ENCODE peak calls at places on chromosome X, in six cellular contexts. One of them, this sample, is unnamed.

GRCh38 chrX:82230013-82230412 is 1028.1 kb downstream of the SH3BGRL start:
- DNase-seq in heart left ventricle: no peak
- DNase-seq in heart right ventricle: no peak
- DNase-seq in neural progenitor cell: no peak
- DNase-seq in testis: no peak
- DNase-seq in thoracic aorta: no peak
- DNase-seq in this sample: no peak

GRCh38 chrX:87572911-87573310 is 55.3 kb downstream of the KLHL4 start:
- DNase-seq in heart left ventricle: no peak
- DNase-seq in heart right ventricle: no peak
- DNase-seq in neural progenitor cell: no peak
- DNase-seq in testis: peak
- DNase-seq in thoracic aorta: no peak
- DNase-seq in this sample: no peak

GRCh38 chrX:13876652-13877051 is 59.8 kb upstream of the GPM6B start:
- DNase-seq in heart left ventricle: no peak
- DNase-seq in heart right ventricle: peak
- DNase-seq in neural progenitor cell: no peak
- DNase-seq in testis: no peak
- DNase-seq in thoracic aorta: no peak
- DNase-seq in this sample: no peak

GRCh38 chrX:128698528-128698927 is 646.3 kb upstream of the ACTRT1 start:
- DNase-seq in heart left ventricle: no peak
- DNase-seq in heart right ventricle: no peak
- DNase-seq in neural progenitor cell: no peak
- DNase-seq in testis: no peak
- DNase-seq in thoracic aorta: no peak
- DNase-seq in this sample: no peak

GRCh38 chrX:46554942-46555341 is 9.7 kb upstream of the ZNF674 start:
- DNase-seq in heart left ventricle: no peak
- DNase-seq in heart right ventricle: no peak
- DNase-seq in neural progenitor cell: no peak
- DNase-seq in testis: no peak
- DNase-seq in thoracic aorta: no peak
- DNase-seq in this sample: no peak

GRCh38 chrX:106874075-106874474 is 29.1 kb downstream of the RIPPLY1 start:
- DNase-seq in heart left ventricle: no peak
- DNase-seq in heart right ventricle: no peak
- DNase-seq in neural progenitor cell: peak
- DNase-seq in testis: no peak
- DNase-seq in thoracic aorta: no peak
- DNase-seq in this sample: no peak

GRCh38 chrX:49166914-49167739 is 4.6 kb downstream of the MAGIX start:
- DNase-seq in heart left ventricle: peak
- DNase-seq in heart right ventricle: peak
- DNase-seq in neural progenitor cell: peak
- DNase-seq in testis: peak
- DNase-seq in thoracic aorta: peak
- DNase-seq in this sample: peak

GRCh38 chrX:55758033-55758432 is 40.5 kb downstream of the RRAGB start:
- DNase-seq in heart left ventricle: no peak
- DNase-seq in heart right ventricle: no peak
- DNase-seq in neural progenitor cell: no peak
- DNase-seq in testis: no peak
- DNase-seq in thoracic aorta: no peak
- DNase-seq in this sample: no peak

GRCh38 chrX:43881410-43882293 is 598 bp downstream of the MAOB start:
- DNase-seq in heart left ventricle: no peak
- DNase-seq in heart right ventricle: no peak
- DNase-seq in neural progenitor cell: no peak
- DNase-seq in testis: peak
- DNase-seq in thoracic aorta: no peak
- DNase-seq in this sample: no peak

DNA sequence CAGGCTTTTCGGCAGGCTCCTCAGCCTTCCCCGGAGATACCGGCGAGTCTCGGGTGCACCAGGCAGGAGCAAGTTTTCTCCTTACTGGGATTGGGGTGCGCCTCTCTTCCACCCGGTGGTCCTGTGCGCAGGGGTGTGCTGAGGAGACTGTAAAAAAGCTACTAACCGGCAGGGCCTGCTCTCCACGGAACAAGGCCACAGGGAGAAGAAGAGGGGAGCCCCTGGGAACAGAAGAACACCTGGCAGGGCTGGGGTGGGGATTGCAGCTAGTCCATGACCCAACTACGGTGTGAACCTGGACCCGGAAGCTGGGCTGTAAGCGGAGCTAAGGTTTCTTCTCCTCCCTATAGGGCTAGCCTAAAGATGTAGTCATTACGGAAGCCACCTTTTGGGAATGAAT is 17.7 kb upstream of the ZIC3 start:
- DNase-seq in heart left ventricle: no peak
- DNase-seq in heart right ventricle: no peak
- DNase-seq in neural progenitor cell: no peak
- DNase-seq in testis: no peak
- DNase-seq in thoracic aorta: no peak
- DNase-seq in this sample: no peak
- H3K27ac ChIP-seq in heart left ventricle: no peak
- H3K27ac ChIP-seq in heart right ventricle: no peak
- H3K27ac ChIP-seq in neural progenitor cell: no peak
- H3K27ac ChIP-seq in testis: no peak
- H3K27ac ChIP-seq in thoracic aorta: no peak
- H3K27ac ChIP-seq in this sample: no peak

DNA sequence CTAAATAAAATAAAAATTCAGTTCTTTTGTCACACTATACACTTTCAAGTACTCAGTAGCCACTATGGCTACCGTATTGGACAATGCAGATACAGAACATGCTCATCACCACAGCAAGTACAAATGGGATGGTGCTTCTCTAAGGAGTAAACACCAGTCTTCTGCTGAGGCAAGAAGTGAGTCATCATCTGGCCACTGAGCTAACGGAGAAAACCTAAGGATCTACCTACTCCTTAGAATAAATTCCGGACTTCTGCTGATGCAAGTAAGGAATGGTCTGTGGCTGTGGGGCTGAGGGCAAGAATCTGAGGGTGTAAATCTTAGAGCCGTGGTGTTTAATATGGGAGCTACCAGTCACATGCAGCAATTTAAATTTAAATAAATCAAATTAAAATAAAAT is 11.3 kb upstream of the RBMXL3 start:
- DNase-seq in heart left ventricle: no peak
- DNase-seq in heart right ventricle: no peak
- DNase-seq in neural progenitor cell: no peak
- DNase-seq in testis: no peak
- DNase-seq in thoracic aorta: no peak
- DNase-seq in this sample: no peak
- H3K27ac ChIP-seq in heart left ventricle: no peak
- H3K27ac ChIP-seq in heart right ventricle: no peak
- H3K27ac ChIP-seq in neural progenitor cell: no peak
- H3K27ac ChIP-seq in testis: no peak
- H3K27ac ChIP-seq in thoracic aorta: no peak
- H3K27ac ChIP-seq in this sample: no peak

GRCh38 chrX:110403839-110404238 is 45.2 kb downstream of the RTL9 start:
- DNase-seq in heart left ventricle: no peak
- DNase-seq in heart right ventricle: no peak
- DNase-seq in neural progenitor cell: no peak
- DNase-seq in testis: no peak
- DNase-seq in thoracic aorta: no peak
- DNase-seq in this sample: no peak
- H3K27ac ChIP-seq in heart left ventricle: no peak
- H3K27ac ChIP-seq in heart right ventricle: no peak
- H3K27ac ChIP-seq in neural progenitor cell: no peak
- H3K27ac ChIP-seq in testis: no peak
- H3K27ac ChIP-seq in thoracic aorta: no peak
- H3K27ac ChIP-seq in this sample: no peak

GRCh38 chrX:72028701-72029470 is 102.8 kb downstream of the RTL5 start:
- DNase-seq in heart left ventricle: no peak
- DNase-seq in heart right ventricle: no peak
- DNase-seq in neural progenitor cell: no peak
- DNase-seq in testis: no peak
- DNase-seq in thoracic aorta: no peak
- DNase-seq in this sample: no peak
- H3K27ac ChIP-seq in heart left ventricle: peak
- H3K27ac ChIP-seq in heart right ventricle: no peak
- H3K27ac ChIP-seq in neural progenitor cell: no peak
- H3K27ac ChIP-seq in testis: no peak
- H3K27ac ChIP-seq in thoracic aorta: no peak
- H3K27ac ChIP-seq in this sample: peak

GRCh38 chrX:150198776-150199175 is 164.3 kb upstream of the MAMLD1 start:
- DNase-seq in heart left ventricle: no peak
- DNase-seq in heart right ventricle: no peak
- DNase-seq in neural progenitor cell: no peak
- DNase-seq in testis: no peak
- DNase-seq in thoracic aorta: no peak
- DNase-seq in this sample: no peak

GRCh38 chrX:150196300-150196699 is 166.8 kb upstream of the MAMLD1 start:
- DNase-seq in heart left ventricle: no peak
- DNase-seq in heart right ventricle: no peak
- DNase-seq in neural progenitor cell: peak
- DNase-seq in testis: no peak
- DNase-seq in thoracic aorta: no peak
- DNase-seq in this sample: no peak

GRCh38 chrX:150199181-150199580 is 163.9 kb upstream of the MAMLD1 start:
- DNase-seq in heart left ventricle: no peak
- DNase-seq in heart right ventricle: no peak
- DNase-seq in neural progenitor cell: no peak
- DNase-seq in testis: no peak
- DNase-seq in thoracic aorta: no peak
- DNase-seq in this sample: no peak

GRCh38 chrX:150199803-150200202 is 163.3 kb upstream of the MAMLD1 start:
- DNase-seq in heart left ventricle: no peak
- DNase-seq in heart right ventricle: no peak
- DNase-seq in neural progenitor cell: no peak
- DNase-seq in testis: no peak
- DNase-seq in thoracic aorta: no peak
- DNase-seq in this sample: no peak

GRCh38 chrX:150197388-150197787 is 165.7 kb upstream of the MAMLD1 start:
- DNase-seq in heart left ventricle: no peak
- DNase-seq in heart right ventricle: no peak
- DNase-seq in neural progenitor cell: no peak
- DNase-seq in testis: no peak
- DNase-seq in thoracic aorta: no peak
- DNase-seq in this sample: no peak
- H3K27ac ChIP-seq in heart left ventricle: no peak
- H3K27ac ChIP-seq in heart right ventricle: no peak
- H3K27ac ChIP-seq in neural progenitor cell: no peak
- H3K27ac ChIP-seq in testis: no peak
- H3K27ac ChIP-seq in thoracic aorta: no peak
- H3K27ac ChIP-seq in this sample: no peak